ENCODE peak calls at places on chromosomes 11 and 22, in nine cellular contexts. M is naive thymus-derived CD4-positive, alpha-beta T cell; Z is T-helper 1 cell; H is HT1080; V is ELR; P is HFFc6; T is glomerular endothelial cell; G is T-cell; L is amniotic epithelial cell. N is an unnamed sample.
A peak's percentile ranks its signal among the peaks of the same experiment; 100 is the strongest.

GRCh38 chr22:27880778-27881394 is 38.2 kb downstream of the PITPNB start:
- DNase-seq in Z (peak; percentile 31), G (no peak), M (peak; percentile 26), H (peak; percentile 50), P (peak; percentile 76), V (peak; percentile 79), L (peak; percentile 74), T (peak; percentile 69), N (peak; percentile 78)

GRCh38 chr22:45511847-45512261 is 9.2 kb downstream of the FBLN1 start:
- DNase-seq in M (no peak), Z (no peak), T (no peak), V (peak; percentile 33), L (peak; percentile 84), P (peak; percentile 83), H (no peak), G (no peak), N (no peak)

GRCh38 chr11:46120361-46120710 is 918 bp downstream of the PHF21A start:
- DNase-seq in G (no peak), P (no peak), Z (no peak), V (no peak), M (no peak), L (no peak), H (no peak), T (no peak), N (peak; percentile 52)

GRCh38 chr22:34696557-34696956 is 369.4 kb upstream of the ISX start:
- DNase-seq in H (no peak), V (no peak), M (no peak), P (no peak), G (no peak), L (no peak), T (no peak), Z (no peak), N (peak; percentile 52)

GRCh38 chr11:115613986-115614625 is 109.9 kb upstream of the CADM1 start:
- DNase-seq in T (no peak), H (peak; percentile 75), L (peak; percentile 66), V (peak; percentile 30), M (no peak), P (no peak), G (no peak), Z (no peak), N (peak; percentile 83)

GRCh38 chr22:39661842-39662676 is 91.5 kb downstream of the CACNA1I start:
- DNase-seq in L (no peak), P (no peak), T (no peak), H (no peak), V (no peak), M (peak; percentile 84), G (peak; percentile 76), Z (peak; percentile 82), N (no peak)

GRCh38 chr11:111408789-111409727 is 30.0 kb upstream of the POU2AF1 start:
- DNase-seq in G (no peak), P (no peak), L (peak; percentile 70), H (peak; percentile 67), M (no peak), V (no peak), Z (peak; percentile 8), T (no peak), N (no peak)

GRCh38 chr11:110162216-110162615 is 69.0 kb downstream of the ZC3H12C start:
- DNase-seq in M (no peak), G (no peak), P (no peak), H (no peak), L (peak; percentile 60), Z (no peak), T (no peak), V (no peak), N (no peak)

GRCh38 chr11:65058419-65059054 is at the start of gene NAALADL1:
- DNase-seq in T (no peak), V (no peak), L (no peak), Z (no peak), M (no peak), H (no peak), P (no peak), G (no peak), N (no peak)